ENCODE peak calls at places on chromosomes 13 and 19, in nine cellular contexts. A, M, S, Q, F, U, B, E and V are unnamed samples.

GRCh38 chr13:97321101-97321500 is 99.0 kb downstream of the MBNL2 start:
- DNase-seq in A (no peak), M (no peak), S (no peak), Q (no peak), F (no peak), U (no peak), B (no peak), E (no peak), V (no peak)

GRCh38 chr13:76226941-76227340 is 590.8 kb downstream of the LMO7 start:
- DNase-seq in A (no peak), M (no peak), S (no peak), Q (no peak), F (no peak), U (no peak), B (peak; percentile 27), E (no peak), V (no peak)

GRCh38 chr19:28609944-28610343 is 603.0 kb downstream of the UQCRFS1 start:
- DNase-seq in A (no peak), M (no peak), S (no peak), Q (no peak), F (no peak), U (no peak), B (no peak), E (no peak), V (no peak)

GRCh38 chr19:13096968-13097330 is 5.7 kb downstream of the LYL1 start:
- DNase-seq in A (no peak), M (no peak), S (peak; percentile 34), Q (no peak), F (no peak), U (no peak), B (no peak), E (no peak), V (no peak)

GRCh38 chr13:74770361-74770760 is 636.2 kb upstream of the KLF12 start:
- DNase-seq in A (no peak), M (no peak), S (no peak), Q (no peak), F (no peak), U (peak; percentile 64), B (peak; percentile 46), E (peak; percentile 91), V (no peak)

GRCh38 chr19:12720851-12721655 is 2.7 kb downstream of the TNPO2 start:
- DNase-seq in A (peak; percentile 26), M (peak; percentile 24), S (no peak), Q (no peak), F (no peak), U (no peak), B (no peak), E (peak; percentile 60), V (no peak)

GRCh38 chr19:50025794-50026549 is at the start of gene ZNF473:
- DNase-seq in A (peak; percentile 95), M (no peak), S (peak; percentile 94), Q (peak; percentile 90), F (no peak), U (no peak), B (peak; percentile 89), E (peak; percentile 98), V (peak; percentile 97)

GRCh38 chr13:57045816-57046691 is 94.7 kb upstream of the PRR20A start:
- DNase-seq in A (no peak), M (no peak), S (no peak), Q (no peak), F (no peak), U (no peak), B (no peak), E (no peak), V (no peak)

GRCh38 chr13:92103673-92104296 is 705.4 kb downstream of the GPC5 start:
- DNase-seq in A (no peak), M (no peak), S (no peak), Q (no peak), F (no peak), U (peak; percentile 18), B (no peak), E (no peak), V (no peak)

GRCh38 chr13:63741029-63741813 is 2325.6 kb upstream of the PCDH20 start:
- DNase-seq in A (no peak), M (no peak), S (no peak), Q (no peak), F (no peak), U (no peak), B (no peak), E (no peak), V (peak; percentile 51)

GRCh38 chr13:25869941-25870340 is 181.9 kb downstream of the SHISA2 start:
- DNase-seq in A (no peak), M (no peak), S (no peak), Q (no peak), F (no peak), U (no peak), B (no peak), E (no peak), V (no peak)

GRCh38 chr19:39408392-39409206 is 2.0 kb downstream of the ZFP36 start:
- DNase-seq in A (peak; percentile 57), M (peak; percentile 45), S (no peak), Q (no peak), F (no peak), U (no peak), B (no peak), E (peak; percentile 68), V (peak; percentile 89)

GRCh38 chr13:51950722-51951121 is 60.5 kb downstream of the ATP7B start:
- DNase-seq in A (no peak), M (peak; percentile 73), S (no peak), Q (no peak), F (no peak), U (no peak), B (no peak), E (no peak), V (no peak)

GRCh38 chr13:77980592-77980991 is 62.0 kb upstream of the EDNRB start:
- DNase-seq in A (no peak), M (no peak), S (no peak), Q (no peak), F (no peak), U (peak; percentile 29), B (peak; percentile 42), E (peak; percentile 81), V (no peak)

GRCh38 chr19:13430790-13431582 is 75.3 kb downstream of the CACNA1A start:
- DNase-seq in A (peak; percentile 37), M (peak; percentile 37), S (peak; percentile 46), Q (no peak), F (peak; percentile 17), U (no peak), B (peak; percentile 11), E (peak; percentile 76), V (peak; percentile 59)

GRCh38 chr19:58063712-58064111 is 4.6 kb downstream of the ZNF135 start:
- DNase-seq in A (no peak), M (no peak), S (no peak), Q (no peak), F (no peak), U (no peak), B (no peak), E (no peak), V (no peak)
- H3K4me3 ChIP-seq in A (no peak overlapping the region), M (no peak overlapping the region), S (no peak overlapping the region), Q (no peak overlapping the region), F (no peak overlapping the region), U (no peak overlapping the region), B (no peak overlapping the region), E (no peak overlapping the region), V (no peak overlapping the region)

DNA sequence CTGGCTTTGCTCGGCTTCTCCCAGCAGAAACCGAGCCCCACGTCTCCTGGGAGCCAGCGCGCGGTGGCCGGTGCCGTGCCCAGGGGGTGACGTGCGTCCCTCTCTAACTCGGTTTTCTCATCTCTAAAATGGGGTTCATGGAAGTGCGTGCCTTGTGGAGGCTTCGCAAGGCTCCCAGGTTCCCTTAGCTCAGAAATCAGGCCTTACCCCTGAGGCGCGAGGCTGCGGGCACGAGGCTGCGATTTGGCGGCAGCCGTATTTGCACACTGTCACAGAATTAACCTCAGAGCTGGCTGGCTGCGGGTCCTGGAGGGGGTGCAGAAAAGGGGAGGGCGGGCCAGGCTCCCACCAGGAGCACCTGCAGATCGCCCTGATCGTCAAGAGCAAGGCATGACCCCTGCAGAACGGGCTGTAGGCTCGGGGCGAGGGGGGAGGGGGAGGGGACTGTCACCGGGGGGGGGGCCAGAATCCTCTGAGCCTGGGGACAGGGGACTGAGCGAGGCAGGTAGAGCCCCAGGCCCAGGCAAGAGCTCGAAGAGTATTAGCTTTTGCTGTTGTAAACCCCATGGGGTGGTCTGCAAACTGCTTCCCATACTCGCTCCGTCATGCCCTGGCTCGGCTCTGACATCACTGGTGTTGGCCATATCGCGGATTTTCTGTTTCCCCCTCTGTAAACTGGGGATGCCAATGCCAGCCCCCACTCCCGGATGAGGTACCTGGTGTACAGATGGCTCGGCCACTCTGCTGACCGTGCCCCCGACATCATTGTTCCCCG is 62.2 kb downstream of the CCNE1 start:
- DNase-seq in A (no peak), M (no peak), S (no peak), Q (no peak), F (no peak), U (no peak), B (no peak), E (no peak), V (peak; percentile 55)
- H3K4me3 ChIP-seq in A (no peak overlapping the region), M (no peak overlapping the region), S (no peak overlapping the region), Q (no peak overlapping the region), F (peak overlapping the region; percentile 12), U (no peak overlapping the region), B (peak overlapping the region; percentile 17), E (peak overlapping the region; percentile 58), V (no peak overlapping the region)

DNA sequence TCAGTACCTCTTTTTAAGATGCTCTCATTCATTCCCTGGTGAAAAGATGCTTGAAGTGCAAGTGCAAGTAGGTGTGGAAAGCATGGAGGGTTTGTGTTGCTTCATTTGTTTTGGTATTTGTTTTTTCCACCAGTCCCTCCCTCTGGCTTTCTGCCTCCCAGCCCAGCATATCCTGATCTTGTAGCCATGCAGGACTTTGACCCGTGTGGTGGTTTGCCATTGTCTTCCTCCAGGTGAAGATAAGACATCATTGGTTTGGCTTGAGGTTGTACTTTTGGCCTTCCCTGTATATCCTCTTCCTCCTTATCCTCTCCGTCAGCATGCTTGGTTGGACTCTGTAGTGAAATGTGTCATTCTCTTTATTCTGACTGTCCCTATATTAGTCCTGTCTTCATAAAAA is 9.1 kb downstream of the SPINT2 start:
- DNase-seq in A (peak; percentile 92), M (no peak), S (no peak), Q (no peak), F (no peak), U (no peak), B (no peak), E (no peak), V (no peak)
- H3K4me3 ChIP-seq in A (no peak overlapping the region), M (no peak overlapping the region), S (no peak overlapping the region), Q (no peak overlapping the region), F (no peak overlapping the region), U (no peak overlapping the region), B (no peak overlapping the region), E (no peak overlapping the region), V (no peak overlapping the region)

GRCh38 chr13:24043590-24044350 is 116.8 kb upstream of the SPATA13 start:
- DNase-seq in A (no peak), M (no peak), S (no peak), Q (no peak), F (no peak), U (no peak), B (no peak), E (peak; percentile 57), V (no peak)

GRCh38 chr13:24042710-24043440 is 117.6 kb upstream of the SPATA13 start:
- DNase-seq in A (no peak), M (no peak), S (peak; percentile 49), Q (no peak), F (no peak), U (no peak), B (no peak), E (peak; percentile 62), V (no peak)

GRCh38 chr13:24039621-24040475 is 120.7 kb upstream of the SPATA13 start:
- DNase-seq in A (no peak), M (no peak), S (no peak), Q (no peak), F (no peak), U (no peak), B (no peak), E (no peak), V (no peak)

GRCh38 chr13:24040835-24041234 is 119.7 kb upstream of the SPATA13 start:
- DNase-seq in A (no peak), M (no peak), S (no peak), Q (no peak), F (no peak), U (no peak), B (no peak), E (no peak), V (no peak)

GRCh38 chr13:24041822-24042221 is 118.7 kb upstream of the SPATA13 start:
- DNase-seq in A (no peak), M (no peak), S (no peak), Q (no peak), F (no peak), U (no peak), B (no peak), E (no peak), V (no peak)
- H3K4me3 ChIP-seq in A (no peak overlapping the region), M (no peak overlapping the region), S (no peak overlapping the region), Q (no peak overlapping the region), F (no peak overlapping the region), U (no peak overlapping the region), B (no peak overlapping the region), E (no peak overlapping the region), V (no peak overlapping the region)